ENCODE peak calls at places on chromosome 11, in six cellular contexts. Z is esophagus squamous epithelium, C is AG04450, H is heart left ventricle, I is mesendoderm, J is lower lobe of right lung. X is an unnamed sample.

GRCh38 chr11:104899226-104899625 is 966 bp upstream of the CASP12 start:
- DNase-seq in Z (no peak), C (no peak), H (no peak), I (peak), J (no peak), X (no peak)

GRCh38 chr11:104332110-104332509 is 168.2 kb upstream of the PDGFD start:
- DNase-seq in Z (no peak), C (no peak), H (no peak), I (peak), J (no peak), X (no peak)

GRCh38 chr11:96091476-96091875 is 167.6 kb upstream of the MTMR2 start:
- DNase-seq in Z (no peak), C (no peak), H (no peak), I (peak), J (no peak), X (no peak)

GRCh38 chr11:118872403-118872821 is 11.3 kb upstream of the CXCR5 start:
- DNase-seq in Z (no peak), C (no peak), H (no peak), I (no peak), J (no peak), X (no peak)

GRCh38 chr11:75667268-75667830 is 1.5 kb downstream of the MAP6 start:
- DNase-seq in Z (no peak), C (no peak), H (peak), I (peak), J (peak), X (no peak)

GRCh38 chr11:19597194-19597593 is 115.4 kb upstream of the NAV2 start:
- DNase-seq in Z (no peak), C (no peak), H (no peak), I (no peak), J (no peak), X (no peak)

GRCh38 chr11:60125962-60126585 is 37.6 kb downstream of the MS4A2 start:
- DNase-seq in Z (no peak), C (no peak), H (no peak), I (no peak), J (no peak), X (no peak)

GRCh38 chr11:102617491-102618026 is 7.6 kb downstream of the MMP20 start:
- DNase-seq in Z (no peak), C (no peak), H (no peak), I (no peak), J (no peak), X (no peak)

GRCh38 chr11:123302751-123303195 is 107.7 kb upstream of the CLMP start:
- DNase-seq in Z (no peak), C (no peak), H (no peak), I (peak), J (no peak), X (no peak)

GRCh38 chr11:75311858-75312288 is 39.6 kb downstream of the ARRB1 start:
- DNase-seq in Z (no peak), C (no peak), H (peak), I (peak), J (no peak), X (peak)

GRCh38 chr11:67022961-67023956 is at the start of gene SYT12:
- DNase-seq in Z (no peak), C (no peak), H (peak), I (no peak), J (no peak), X (no peak)

GRCh38 chr11:118921121-118921928 is 4.4 kb downstream of the BCL9L start:
- DNase-seq in Z (no peak), C (no peak), H (peak), I (peak), J (peak), X (peak)

GRCh38 chr11:8192016-8192895 is 23.4 kb upstream of the RIC3 start:
- DNase-seq in Z (no peak), C (peak), H (peak), I (peak), J (peak), X (peak)

GRCh38 chr11:12285106-12285505 is 92.3 kb upstream of the PARVA start:
- DNase-seq in Z (no peak), C (peak), H (no peak), I (no peak), J (no peak), X (no peak)

GRCh38 chr11:128361451-128362020 is 225.8 kb downstream of the ETS1 start:
- DNase-seq in Z (no peak), C (peak), H (no peak), I (no peak), J (no peak), X (no peak)

GRCh38 chr11:128208329-128209220 is 378.8 kb downstream of the ETS1 start:
- DNase-seq in Z (no peak), C (peak), H (peak), I (no peak), J (no peak), X (no peak)

GRCh38 chr11:69105431-69106123 is 50.2 kb upstream of the SMIM38 start:
- DNase-seq in Z (no peak), C (no peak), H (no peak), I (no peak), J (no peak), X (peak)

GRCh38 chr11:128318856-128319474 is 268.4 kb downstream of the ETS1 start:
- DNase-seq in Z (no peak), C (no peak), H (no peak), I (peak), J (no peak), X (no peak)

GRCh38 chr11:122814401-122814800 is 23.9 kb upstream of the CRTAM start:
- DNase-seq in Z (no peak), C (no peak), H (no peak), I (no peak), J (no peak), X (no peak)

GRCh38 chr11:8092587-8093424 is 11.8 kb downstream of the TUB start:
- DNase-seq in Z (no peak), C (no peak), H (peak), I (peak), J (peak), X (peak)

GRCh38 chr11:45658292-45658991 is 7.0 kb downstream of the CHST1 start:
- DNase-seq in Z (no peak), C (no peak), H (peak), I (peak), J (no peak), X (peak)

GRCh38 chr11:14021738-14022137 is 59.2 kb downstream of the SPON1 start:
- DNase-seq in Z (no peak), C (no peak), H (no peak), I (no peak), J (no peak), X (no peak)

GRCh38 chr11:134739136-134739535 is 327.1 kb upstream of the B3GAT1 start:
- DNase-seq in Z (no peak), C (no peak), H (no peak), I (no peak), J (no peak), X (no peak)

GRCh38 chr11:12048936-12049790 is 40.7 kb upstream of the DKK3 start:
- DNase-seq in Z (no peak), C (no peak), H (no peak), I (no peak), J (no peak), X (no peak)

GRCh38 chr11:45457649-45458048 is 171.5 kb upstream of the SYT13 start:
- DNase-seq in Z (no peak), C (peak), H (no peak), I (peak), J (no peak), X (peak)

GRCh38 chr11:6323291-6323905 is 3.1 kb upstream of the CAVIN3 start:
- DNase-seq in Z (no peak), C (no peak), H (no peak), I (no peak), J (no peak), X (no peak)

GRCh38 chr11:69640995-69641581 is at the start of gene CCND1:
- DNase-seq in Z (no peak), C (peak), H (peak), I (peak), J (peak), X (peak)

DNA sequence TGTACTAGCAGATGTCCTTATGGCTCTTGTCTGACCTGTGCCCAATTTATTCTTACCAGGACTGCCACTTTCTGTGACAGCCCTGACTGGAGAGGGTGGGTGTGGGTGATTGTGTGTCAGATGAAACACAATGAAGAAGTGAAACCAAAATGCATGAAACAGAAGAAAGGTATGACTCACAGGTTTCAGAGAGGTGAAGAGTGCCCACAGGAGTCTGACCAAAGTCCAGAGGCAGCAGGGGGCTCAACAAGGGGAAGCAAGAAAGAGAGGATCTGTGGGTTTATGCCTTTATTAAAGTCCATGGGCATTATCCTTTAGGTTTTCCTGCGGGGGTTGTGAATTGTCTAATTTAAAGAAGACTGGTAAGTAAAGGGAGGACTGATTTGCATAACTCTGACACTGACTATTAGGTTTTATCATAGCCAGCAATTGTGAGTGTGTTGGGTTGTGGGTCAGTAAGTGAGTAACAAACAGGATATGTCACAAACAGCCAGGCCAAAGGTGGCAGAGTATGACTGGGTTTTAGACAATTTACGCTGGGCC is 3.9 kb upstream of the OR4C6 start:
- DNase-seq in Z (no peak), C (no peak), H (no peak), I (no peak), J (no peak), X (no peak)
- H3K4me3 ChIP-seq in Z (no peak), C (no peak), H (no peak), I (no peak), J (no peak), X (no peak)

GRCh38 chr11:114085965-114086364 is 26.5 kb downstream of the ZBTB16 start:
- DNase-seq in Z (no peak), C (no peak), H (no peak), I (no peak), J (no peak), X (no peak)

GRCh38 chr11:114088216-114088615 is 28.7 kb downstream of the ZBTB16 start:
- DNase-seq in Z (no peak), C (no peak), H (no peak), I (no peak), J (no peak), X (no peak)

GRCh38 chr11:114088836-114089235 is 29.3 kb downstream of the ZBTB16 start:
- DNase-seq in Z (no peak), C (no peak), H (no peak), I (no peak), J (no peak), X (no peak)

GRCh38 chr11:114086394-114086793 is 26.9 kb downstream of the ZBTB16 start:
- DNase-seq in Z (no peak), C (no peak), H (no peak), I (no peak), J (no peak), X (no peak)

GRCh38 chr11:114087028-114087427 is 27.5 kb downstream of the ZBTB16 start:
- DNase-seq in Z (no peak), C (no peak), H (no peak), I (no peak), J (no peak), X (no peak)
- H3K27ac ChIP-seq in Z (no peak), C (no peak), H (no peak), I (no peak), J (no peak), X (peak)

DNA sequence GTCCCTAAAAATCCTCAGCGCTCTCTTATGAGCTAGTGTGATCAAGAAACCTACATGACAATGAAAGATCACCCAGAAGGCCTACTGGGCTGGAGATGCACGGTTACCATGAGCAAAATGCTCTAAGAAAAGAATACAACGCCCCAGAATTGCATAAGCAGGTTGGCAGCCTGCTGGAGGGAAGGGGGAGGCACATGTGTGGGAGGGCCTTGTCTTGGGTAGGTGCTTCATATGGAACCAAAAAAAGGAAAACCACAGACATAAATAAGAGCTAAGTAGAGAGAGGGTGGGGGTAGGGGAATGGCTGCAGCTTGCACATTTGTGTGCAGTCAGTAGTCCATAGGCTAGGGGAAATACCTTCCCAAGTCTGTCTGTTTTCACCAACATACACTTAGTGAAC is 2.8 kb downstream of the SIAE start:
- DNase-seq in Z (no peak), C (no peak), H (no peak), I (no peak), J (no peak), X (no peak)
- H3K4me3 ChIP-seq in Z (no peak), C (no peak), H (no peak), I (no peak), J (no peak), X (no peak)

GRCh38 chr11:126313826-126314225 is 10.0 kb downstream of the DCPS start:
- DNase-seq in Z (no peak), C (no peak), H (no peak), I (no peak), J (no peak), X (no peak)

GRCh38 chr11:126318642-126319373 is 14.9 kb downstream of the DCPS start:
- DNase-seq in Z (no peak), C (peak), H (peak), I (no peak), J (peak), X (peak)

GRCh38 chr11:126312903-126313460 is 9.1 kb downstream of the DCPS start:
- DNase-seq in Z (no peak), C (no peak), H (no peak), I (no peak), J (peak), X (no peak)

GRCh38 chr11:126319374-126319740 is 15.5 kb downstream of the DCPS start:
- DNase-seq in Z (no peak), C (no peak), H (no peak), I (no peak), J (no peak), X (no peak)

GRCh38 chr11:126317681-126318641 is 14.1 kb downstream of the DCPS start:
- DNase-seq in Z (no peak), C (no peak), H (peak), I (no peak), J (peak), X (peak)
- H3K27ac ChIP-seq in Z (peak), C (peak), H (peak), I (no peak), J (peak), X (peak)

GRCh38 chr11:73386568-73386967 is 10.4 kb downstream of the RELT start:
- DNase-seq in Z (no peak), C (no peak), H (no peak), I (no peak), J (no peak), X (no peak)
- H3K4me3 ChIP-seq in Z (no peak), C (no peak), H (no peak), I (no peak), J (peak), X (no peak)

DNA sequence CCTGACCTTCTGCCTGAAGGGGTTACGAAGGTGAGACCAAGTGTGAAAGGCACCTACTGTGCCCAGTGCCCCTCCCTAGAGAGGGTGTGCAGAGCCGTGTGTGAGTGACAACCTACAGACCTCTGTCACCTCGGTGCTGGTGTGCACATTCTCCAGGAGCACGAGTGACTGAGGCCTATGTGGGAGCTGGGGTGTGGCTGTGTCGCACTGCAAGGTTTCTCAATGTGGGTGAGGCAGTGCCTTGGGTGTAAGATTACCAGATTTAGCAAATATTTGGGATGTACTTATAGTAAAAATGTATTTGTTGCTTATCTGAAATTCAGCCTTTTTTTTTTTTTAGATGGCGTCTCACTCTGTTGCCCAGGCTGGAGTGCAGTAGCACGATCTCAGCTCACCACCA is 5.6 kb downstream of the STARD10 start:
- DNase-seq in Z (no peak), C (no peak), H (no peak), I (no peak), J (peak), X (no peak)
- H3K27ac ChIP-seq in Z (no peak), C (no peak), H (no peak), I (no peak), J (peak), X (no peak)

DNA sequence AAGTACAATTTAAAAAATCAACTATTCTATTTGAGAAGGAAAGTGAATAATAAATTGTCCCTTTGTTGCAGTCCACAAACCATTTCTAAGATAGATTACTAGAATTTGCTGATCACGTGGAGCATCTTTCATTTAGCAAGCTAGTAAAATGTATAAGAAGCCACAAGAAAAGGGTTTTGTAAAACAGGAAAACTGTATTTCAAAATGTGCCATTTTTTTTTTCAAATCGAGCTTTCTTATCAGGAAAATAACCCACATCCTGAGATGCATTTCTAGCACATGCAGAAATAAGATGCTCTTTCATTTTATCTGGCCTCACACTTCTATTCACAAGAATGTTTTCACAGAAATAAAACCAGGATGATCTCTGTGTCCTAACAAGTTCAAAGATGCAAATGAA is 3.2 kb upstream of the PATE3 start:
- DNase-seq in Z (no peak), C (no peak), H (no peak), I (no peak), J (no peak), X (no peak)
- H3K4me3 ChIP-seq in Z (no peak), C (no peak), H (no peak), I (no peak), J (no peak), X (no peak)

GRCh38 chr11:10693509-10694071 is at the start of gene IRAG1:
- DNase-seq in Z (no peak), C (peak), H (peak), I (peak), J (peak), X (peak)

GRCh38 chr11:10696797-10697620 is 3.5 kb upstream of the IRAG1 start:
- DNase-seq in Z (no peak), C (no peak), H (peak), I (no peak), J (no peak), X (peak)

GRCh38 chr11:10695821-10696220 is 2.3 kb upstream of the IRAG1 start:
- DNase-seq in Z (no peak), C (no peak), H (no peak), I (no peak), J (no peak), X (no peak)

GRCh38 chr11:10692716-10693115 is 839 bp downstream of the IRAG1 start:
- DNase-seq in Z (no peak), C (no peak), H (no peak), I (no peak), J (no peak), X (no peak)

DNA sequence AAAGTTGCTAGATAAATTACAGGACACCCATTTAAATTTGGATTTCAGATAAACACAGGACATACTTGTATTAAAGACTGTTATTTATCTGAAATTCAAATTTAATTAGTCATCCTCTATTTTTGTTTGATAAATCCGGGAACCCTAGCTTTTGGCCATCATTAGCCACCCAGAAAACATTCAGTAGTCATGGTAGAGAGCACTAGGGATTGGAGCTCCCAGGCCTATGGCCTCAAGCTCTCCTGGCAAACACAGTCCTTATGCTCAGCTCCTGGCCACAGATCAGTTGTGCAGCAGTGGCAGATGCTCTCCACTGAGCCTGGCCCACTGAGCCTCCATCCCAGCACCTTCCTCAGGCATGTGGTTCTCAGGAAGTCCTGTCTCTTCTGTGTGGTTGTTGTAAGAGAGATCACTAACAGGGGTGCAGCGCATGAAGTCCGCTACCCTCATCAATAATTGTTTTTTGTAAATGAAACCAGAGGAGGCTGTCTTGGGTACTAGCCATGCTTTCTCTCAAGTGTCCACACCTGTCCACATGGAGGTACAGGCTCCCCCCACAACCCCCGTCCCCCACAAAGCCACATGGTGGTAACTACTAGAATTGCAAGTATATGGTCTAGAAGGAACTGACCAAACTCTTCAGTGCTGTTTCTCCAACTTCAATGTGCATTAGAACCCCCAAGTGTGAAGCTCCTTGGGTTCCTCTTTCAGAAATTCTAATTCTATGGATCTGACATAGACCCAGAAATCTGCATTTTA is 1.1 kb upstream of the IRAG1 start:
- DNase-seq in Z (no peak), C (peak), H (no peak), I (no peak), J (no peak), X (no peak)
- H3K27ac ChIP-seq in Z (peak), C (peak), H (peak), I (no peak), J (no peak), X (peak)